ENCODE peak calls at places on chromosome 3, in seven cellular contexts. O is breast epithelium; I is fibroblast of lung; Z is stomach; S is endodermal cell; D is CD4-positive, CD25-positive, alpha-beta regulatory T cell; Y is CD4-positive, alpha-beta memory T cell. L is an unnamed sample.

GRCh38 chr3:140447991-140448390 is 229.9 kb upstream of the TRIM42 start:
- DNase-seq in I (no peak), O (no peak), Z (no peak), S (no peak), D (no peak), Y (no peak), L (no peak)

GRCh38 chr3:85081191-85081895 is 122.6 kb downstream of the CADM2 start:
- DNase-seq in Y (no peak), I (peak; percentile 52), O (no peak), D (no peak), S (peak; percentile 46), Z (no peak), L (no peak)

GRCh38 chr3:51510996-51511395 is 11.2 kb upstream of the DCAF1 start:
- DNase-seq in S (no peak), D (no peak), Y (no peak), I (no peak), O (no peak), Z (no peak), L (no peak)

GRCh38 chr3:177358968-177359600 is 161.8 kb upstream of the TBL1XR1 start:
- DNase-seq in O (peak; percentile 26), Z (peak; percentile 41), I (peak; percentile 59), S (peak; percentile 94), D (peak; percentile 9), Y (peak; percentile 56), L (no peak)

GRCh38 chr3:54517424-54517823 is 395.1 kb downstream of the CACNA2D3 start:
- DNase-seq in O (no peak), D (no peak), Z (no peak), S (no peak), I (no peak), Y (no peak), L (no peak)

GRCh38 chr3:82202254-82202653 is 440.8 kb upstream of the GBE1 start:
- DNase-seq in O (no peak), Y (no peak), D (no peak), I (no peak), Z (no peak), S (no peak), L (no peak)

GRCh38 chr3:11478167-11478566 is 165.5 kb downstream of the VGLL4 start:
- DNase-seq in Z (no peak), O (no peak), Y (no peak), D (no peak), I (no peak), S (no peak), L (no peak)

GRCh38 chr3:55544219-55544618 is 57.1 kb upstream of the WNT5A start:
- DNase-seq in Z (no peak), I (no peak), D (no peak), O (no peak), Y (no peak), S (no peak), L (no peak)

GRCh38 chr3:12473503-12473902 is 10.8 kb upstream of the TSEN2 start:
- DNase-seq in Y (no peak), D (no peak), Z (no peak), S (no peak), I (no peak), O (no peak), L (no peak)

GRCh38 chr3:17730318-17730967 is 12.0 kb downstream of the TBC1D5 start:
- DNase-seq in O (no peak), I (peak; percentile 77), Z (no peak), D (no peak), Y (no peak), S (no peak), L (no peak)

GRCh38 chr3:174331095-174331802 is 527.9 kb upstream of the NAALADL2 start:
- DNase-seq in I (no peak), D (no peak), O (no peak), Z (no peak), S (no peak), Y (no peak), L (no peak)

GRCh38 chr3:16885588-16885903 is 791 bp downstream of the PLCL2 start:
- DNase-seq in O (no peak), I (no peak), Z (no peak), Y (no peak), D (no peak), S (no peak), L (no peak)

GRCh38 chr3:57127849-57128566 is 37.1 kb downstream of the IL17RD start:
- DNase-seq in I (peak; percentile 85), D (no peak), Y (no peak), S (no peak), Z (no peak), O (no peak), L (no peak)

GRCh38 chr3:170128977-170129431 is 52.5 kb downstream of the PHC3 start:
- DNase-seq in D (no peak), I (peak; percentile 42), O (no peak), Y (no peak), Z (no peak), S (peak; percentile 44), L (no peak)

GRCh38 chr3:53267766-53268165 is 11.9 kb upstream of the TKT start:
- DNase-seq in S (no peak), Y (no peak), I (no peak), D (no peak), O (no peak), Z (no peak), L (no peak)

GRCh38 chr3:50591196-50591741 is 20.3 kb downstream of the CISH start:
- DNase-seq in D (no peak), O (no peak), S (no peak), I (no peak), Y (no peak), Z (no peak), L (no peak)

GRCh38 chr3:61181874-61182273 is 69.4 kb downstream of the FHIT start:
- DNase-seq in D (no peak), S (no peak), Y (no peak), O (no peak), Z (no peak), I (peak; percentile 76), L (no peak)

GRCh38 chr3:177468816-177469590 is 271.7 kb upstream of the TBL1XR1 start:
- DNase-seq in I (peak; percentile 93), S (no peak), Y (no peak), Z (no peak), O (no peak), D (no peak), L (no peak)

GRCh38 chr3:43304126-43304525 is 17.8 kb downstream of the SNRK start:
- DNase-seq in Z (no peak), I (no peak), D (no peak), Y (no peak), O (no peak), S (no peak), L (no peak)

DNA sequence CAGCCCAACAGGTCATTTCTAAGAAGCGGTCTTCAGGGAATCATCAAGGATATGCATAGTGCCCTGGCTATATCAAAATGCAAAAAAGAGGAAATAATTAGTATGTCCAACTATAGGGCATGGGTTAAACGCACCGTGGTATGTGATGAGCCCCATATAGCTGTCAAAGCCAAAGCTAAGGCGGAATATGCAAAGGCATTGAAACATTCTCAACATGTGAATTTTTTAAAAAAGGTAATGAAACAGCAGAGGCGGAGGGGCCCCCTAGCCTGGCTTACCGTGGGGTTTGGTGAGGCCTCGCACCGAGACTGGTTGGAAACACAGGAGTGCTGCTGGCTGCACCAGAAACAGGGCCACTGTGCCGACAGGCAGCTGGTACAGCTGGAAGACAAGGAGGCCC is 23.2 kb downstream of the PLXND1 start:
- DNase-seq in Z (no peak), Y (no peak), I (no peak), D (no peak), O (no peak), S (no peak), L (no peak)
- H3K36me3 ChIP-seq in Z (peaks cover 85% of the 10 kb centered on the region), Y (no peaks in the 10 kb centered on the region), I (peaks cover 24% of the 10 kb centered on the region), D (no peaks in the 10 kb centered on the region), O (no peaks in the 10 kb centered on the region), S (peaks cover 3% of the 10 kb centered on the region), L (peaks cover 33% of the 10 kb centered on the region)

GRCh38 chr3:172317481-172317880 is 130.8 kb downstream of the GHSR start:
- DNase-seq in Z (no peak), O (no peak), I (no peak), S (no peak), D (no peak), Y (no peak), L (no peak)
- H3K36me3 ChIP-seq in Z (peaks cover 46% of the 10 kb centered on the region), O (no peaks in the 10 kb centered on the region), I (peaks cover 2% of the 10 kb centered on the region), S (peaks cover 90% of the 10 kb centered on the region), D (peaks cover 3% of the 10 kb centered on the region), Y (no peaks in the 10 kb centered on the region), L (no peaks in the 10 kb centered on the region)

GRCh38 chr3:47344971-47345370 is 35.9 kb upstream of the PTPN23 start:
- DNase-seq in O (no peak), I (no peak), Z (no peak), D (no peak), S (no peak), Y (no peak), L (no peak)

GRCh38 chr3:47340866-47341265 is 40.0 kb upstream of the PTPN23 start:
- DNase-seq in Y (no peak), O (no peak), D (no peak), Z (no peak), I (no peak), S (no peak), L (no peak)

GRCh38 chr3:47342156-47342555 is 38.7 kb upstream of the PTPN23 start:
- DNase-seq in S (no peak), O (no peak), Y (no peak), D (no peak), I (peak; percentile 64), Z (no peak), L (no peak)

GRCh38 chr3:47342812-47343211 is 38.0 kb upstream of the PTPN23 start:
- DNase-seq in O (no peak), Z (no peak), I (no peak), S (no peak), D (no peak), Y (no peak), L (no peak)

GRCh38 chr3:47343471-47343971 is 37.3 kb upstream of the PTPN23 start:
- DNase-seq in O (no peak), Y (no peak), D (no peak), S (no peak), I (no peak), Z (no peak), L (no peak)
- H3K36me3 ChIP-seq in O (peaks cover 7% of the 10 kb centered on the region), Y (peaks cover 25% of the 10 kb centered on the region), D (peaks cover 48% of the 10 kb centered on the region), S (peaks cover 52% of the 10 kb centered on the region), I (peaks cover 16% of the 10 kb centered on the region), Z (peaks cover 69% of the 10 kb centered on the region), L (peaks cover 39% of the 10 kb centered on the region)

DNA sequence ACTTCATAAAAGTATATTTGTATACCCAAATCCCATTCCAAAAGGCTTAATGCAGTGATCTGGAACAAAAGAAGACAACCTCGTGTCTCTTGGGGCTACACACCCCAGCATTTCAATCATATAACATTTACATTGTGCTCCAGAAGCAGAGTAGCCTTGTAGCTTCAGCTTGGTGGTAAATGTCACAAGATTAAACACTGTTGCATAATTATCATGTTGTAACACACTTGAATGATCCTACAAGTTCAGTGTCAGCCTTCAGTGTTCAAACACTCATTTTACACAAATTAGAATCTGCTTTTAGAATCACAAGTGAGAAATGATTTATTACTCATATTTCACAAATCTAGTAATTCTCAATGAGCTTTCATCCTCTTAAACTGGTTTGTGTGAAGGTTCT is 122.6 kb downstream of the CNTN3 start:
- DNase-seq in O (no peak), I (no peak), Z (no peak), S (no peak), Y (no peak), D (no peak), L (no peak)
- H3K36me3 ChIP-seq in O (no peaks in the 10 kb centered on the region), I (no peaks in the 10 kb centered on the region), Z (no peaks in the 10 kb centered on the region), S (no peaks in the 10 kb centered on the region), Y (no peaks in the 10 kb centered on the region), D (no peaks in the 10 kb centered on the region), L (no peaks in the 10 kb centered on the region)